ENCODE peak calls at places on chromosomes 13 and 19, in ten cellular contexts. One of them, this sample, is unnamed.

GRCh38 chr13:41523396-41523795 is 66.0 kb downstream of the RGCC start:
- DNase-seq in astrocyte of the cerebellum: no peak
- DNase-seq in ACHN: no peak
- DNase-seq in brain microvascular endothelial cell: no peak
- DNase-seq in HFF-Myc: no peak
- DNase-seq in DMS153: no peak
- DNase-seq in fibroblast of the conjunctiva: no peak
- DNase-seq in IMR-90: no peak
- DNase-seq in PC-9: no peak
- DNase-seq in RPMI8226: no peak
- DNase-seq in this sample: no peak

GRCh38 chr19:56765107-56765506 is 75.4 kb downstream of the PEG3 start:
- DNase-seq in astrocyte of the cerebellum: no peak
- DNase-seq in ACHN: no peak
- DNase-seq in brain microvascular endothelial cell: peak; percentile 4
- DNase-seq in HFF-Myc: no peak
- DNase-seq in DMS153: no peak
- DNase-seq in fibroblast of the conjunctiva: no peak
- DNase-seq in IMR-90: no peak
- DNase-seq in PC-9: no peak
- DNase-seq in RPMI8226: peak; percentile 43
- DNase-seq in this sample: no peak

GRCh38 chr13:41326661-41327060 is 15.6 kb downstream of the NAA16 start:
- DNase-seq in astrocyte of the cerebellum: no peak
- DNase-seq in ACHN: no peak
- DNase-seq in brain microvascular endothelial cell: no peak
- DNase-seq in HFF-Myc: no peak
- DNase-seq in DMS153: no peak
- DNase-seq in fibroblast of the conjunctiva: no peak
- DNase-seq in IMR-90: no peak
- DNase-seq in PC-9: no peak
- DNase-seq in RPMI8226: no peak
- DNase-seq in this sample: no peak

GRCh38 chr19:58544591-58545285 is 874 bp downstream of the TRIM28 start:
- DNase-seq in astrocyte of the cerebellum: no peak
- DNase-seq in ACHN: peak; percentile 52
- DNase-seq in brain microvascular endothelial cell: no peak
- DNase-seq in HFF-Myc: no peak
- DNase-seq in DMS153: no peak
- DNase-seq in fibroblast of the conjunctiva: no peak
- DNase-seq in IMR-90: peak; percentile 47
- DNase-seq in PC-9: no peak
- DNase-seq in RPMI8226: peak; percentile 75
- DNase-seq in this sample: no peak

GRCh38 chr19:5036733-5037681 is 68.1 kb downstream of the KDM4B start:
- DNase-seq in astrocyte of the cerebellum: no peak
- DNase-seq in ACHN: no peak
- DNase-seq in brain microvascular endothelial cell: peak; percentile 68
- DNase-seq in HFF-Myc: no peak
- DNase-seq in DMS153: no peak
- DNase-seq in fibroblast of the conjunctiva: no peak
- DNase-seq in IMR-90: peak; percentile 72
- DNase-seq in PC-9: no peak
- DNase-seq in RPMI8226: no peak
- DNase-seq in this sample: no peak

GRCh38 chr19:28596561-28597071 is 616.3 kb downstream of the UQCRFS1 start:
- DNase-seq in astrocyte of the cerebellum: no peak
- DNase-seq in ACHN: no peak
- DNase-seq in brain microvascular endothelial cell: no peak
- DNase-seq in HFF-Myc: no peak
- DNase-seq in DMS153: peak; percentile 12
- DNase-seq in fibroblast of the conjunctiva: no peak
- DNase-seq in IMR-90: no peak
- DNase-seq in PC-9: no peak
- DNase-seq in RPMI8226: no peak
- DNase-seq in this sample: no peak

GRCh38 chr13:35953537-35954206 is 177.5 kb downstream of the DCLK1 start:
- DNase-seq in astrocyte of the cerebellum: peak; percentile 95
- DNase-seq in ACHN: peak; percentile 67
- DNase-seq in brain microvascular endothelial cell: peak; percentile 89
- DNase-seq in HFF-Myc: peak; percentile 87
- DNase-seq in DMS153: peak; percentile 99
- DNase-seq in fibroblast of the conjunctiva: peak; percentile 87
- DNase-seq in IMR-90: peak; percentile 94
- DNase-seq in PC-9: peak; percentile 12
- DNase-seq in RPMI8226: peak; percentile 3
- DNase-seq in this sample: no peak

GRCh38 chr13:43785166-43785680 is 1.5 kb downstream of the ENOX1 start:
- DNase-seq in astrocyte of the cerebellum: no peak
- DNase-seq in ACHN: no peak
- DNase-seq in brain microvascular endothelial cell: no peak
- DNase-seq in HFF-Myc: no peak
- DNase-seq in DMS153: no peak
- DNase-seq in fibroblast of the conjunctiva: no peak
- DNase-seq in IMR-90: peak; percentile 2
- DNase-seq in PC-9: no peak
- DNase-seq in RPMI8226: no peak
- DNase-seq in this sample: no peak

GRCh38 chr13:91158015-91158390 is 189.5 kb upstream of the MIR17HG start:
- DNase-seq in astrocyte of the cerebellum: no peak
- DNase-seq in ACHN: no peak
- DNase-seq in brain microvascular endothelial cell: no peak
- DNase-seq in HFF-Myc: no peak
- DNase-seq in DMS153: no peak
- DNase-seq in fibroblast of the conjunctiva: no peak
- DNase-seq in IMR-90: no peak
- DNase-seq in PC-9: no peak
- DNase-seq in RPMI8226: no peak
- DNase-seq in this sample: no peak

GRCh38 chr13:104389722-104390121 is 1323.5 kb upstream of the SLC10A2 start:
- DNase-seq in astrocyte of the cerebellum: no peak
- DNase-seq in ACHN: no peak
- DNase-seq in brain microvascular endothelial cell: peak; percentile 66
- DNase-seq in HFF-Myc: no peak
- DNase-seq in DMS153: no peak
- DNase-seq in fibroblast of the conjunctiva: peak; percentile 1
- DNase-seq in IMR-90: no peak
- DNase-seq in PC-9: no peak
- DNase-seq in RPMI8226: no peak
- DNase-seq in this sample: no peak

GRCh38 chr13:32824671-32825070 is 191.6 kb upstream of the KL start:
- DNase-seq in astrocyte of the cerebellum: peak; percentile 62
- DNase-seq in ACHN: peak; percentile 92
- DNase-seq in brain microvascular endothelial cell: peak; percentile 91
- DNase-seq in HFF-Myc: peak; percentile 81
- DNase-seq in DMS153: no peak
- DNase-seq in fibroblast of the conjunctiva: peak; percentile 35
- DNase-seq in IMR-90: peak; percentile 95
- DNase-seq in PC-9: peak; percentile 73
- DNase-seq in RPMI8226: no peak
- DNase-seq in this sample: no peak

GRCh38 chr13:99985886-99986527 is 4.4 kb downstream of the ZIC2 start:
- DNase-seq in astrocyte of the cerebellum: no peak
- DNase-seq in ACHN: no peak
- DNase-seq in brain microvascular endothelial cell: no peak
- DNase-seq in HFF-Myc: no peak
- DNase-seq in DMS153: no peak
- DNase-seq in fibroblast of the conjunctiva: no peak
- DNase-seq in IMR-90: no peak
- DNase-seq in PC-9: no peak
- DNase-seq in RPMI8226: no peak
- DNase-seq in this sample: no peak

GRCh38 chr13:44870456-44870929 is 118.8 kb downstream of the NUFIP1 start:
- DNase-seq in astrocyte of the cerebellum: no peak
- DNase-seq in ACHN: no peak
- DNase-seq in brain microvascular endothelial cell: no peak
- DNase-seq in HFF-Myc: no peak
- DNase-seq in DMS153: peak; percentile 58
- DNase-seq in fibroblast of the conjunctiva: no peak
- DNase-seq in IMR-90: no peak
- DNase-seq in PC-9: peak; percentile 21
- DNase-seq in RPMI8226: no peak
- DNase-seq in this sample: no peak

GRCh38 chr13:30745917-30746686 is 10.8 kb downstream of the ALOX5AP start:
- DNase-seq in astrocyte of the cerebellum: no peak
- DNase-seq in ACHN: no peak
- DNase-seq in brain microvascular endothelial cell: no peak
- DNase-seq in HFF-Myc: no peak
- DNase-seq in DMS153: no peak
- DNase-seq in fibroblast of the conjunctiva: no peak
- DNase-seq in IMR-90: no peak
- DNase-seq in PC-9: no peak
- DNase-seq in RPMI8226: no peak
- DNase-seq in this sample: no peak

GRCh38 chr19:42114412-42114811 is 17.8 kb downstream of the POU2F2 start:
- DNase-seq in astrocyte of the cerebellum: no peak
- DNase-seq in ACHN: peak; percentile 32
- DNase-seq in brain microvascular endothelial cell: no peak
- DNase-seq in HFF-Myc: no peak
- DNase-seq in DMS153: peak; percentile 89
- DNase-seq in fibroblast of the conjunctiva: no peak
- DNase-seq in IMR-90: no peak
- DNase-seq in PC-9: no peak
- DNase-seq in RPMI8226: peak; percentile 75
- DNase-seq in this sample: no peak

GRCh38 chr19:899363-900301 is 6.3 kb downstream of the RNU6-9 start:
- DNase-seq in astrocyte of the cerebellum: no peak
- DNase-seq in ACHN: no peak
- DNase-seq in brain microvascular endothelial cell: no peak
- DNase-seq in HFF-Myc: no peak
- DNase-seq in DMS153: no peak
- DNase-seq in fibroblast of the conjunctiva: no peak
- DNase-seq in IMR-90: no peak
- DNase-seq in PC-9: no peak
- DNase-seq in RPMI8226: no peak
- DNase-seq in this sample: no peak

GRCh38 chr19:30336290-30336689 is 35.9 kb upstream of the ZNF536 start:
- DNase-seq in astrocyte of the cerebellum: no peak
- DNase-seq in ACHN: no peak
- DNase-seq in brain microvascular endothelial cell: no peak
- DNase-seq in HFF-Myc: no peak
- DNase-seq in DMS153: no peak
- DNase-seq in fibroblast of the conjunctiva: no peak
- DNase-seq in IMR-90: no peak
- DNase-seq in PC-9: no peak
- DNase-seq in RPMI8226: no peak
- DNase-seq in this sample: no peak

GRCh38 chr13:52348081-52348480 is 57.9 kb downstream of the THSD1 start:
- DNase-seq in astrocyte of the cerebellum: peak; percentile 80
- DNase-seq in ACHN: peak; percentile 90
- DNase-seq in brain microvascular endothelial cell: peak; percentile 82
- DNase-seq in HFF-Myc: peak; percentile 67
- DNase-seq in DMS153: no peak
- DNase-seq in fibroblast of the conjunctiva: peak; percentile 53
- DNase-seq in IMR-90: peak; percentile 88
- DNase-seq in PC-9: no peak
- DNase-seq in RPMI8226: no peak
- DNase-seq in this sample: no peak

GRCh38 chr19:32702010-32702409 is 10.4 kb downstream of the NUDT19 start:
- DNase-seq in astrocyte of the cerebellum: no peak
- DNase-seq in ACHN: no peak
- DNase-seq in brain microvascular endothelial cell: no peak
- DNase-seq in HFF-Myc: no peak
- DNase-seq in DMS153: peak; percentile 38
- DNase-seq in fibroblast of the conjunctiva: no peak
- DNase-seq in IMR-90: no peak
- DNase-seq in PC-9: no peak
- DNase-seq in RPMI8226: no peak
- DNase-seq in this sample: no peak

GRCh38 chr13:85028035-85028434 is 771.2 kb downstream of the SLITRK6 start:
- DNase-seq in astrocyte of the cerebellum: no peak
- DNase-seq in ACHN: no peak
- DNase-seq in brain microvascular endothelial cell: no peak
- DNase-seq in HFF-Myc: no peak
- DNase-seq in DMS153: no peak
- DNase-seq in fibroblast of the conjunctiva: no peak
- DNase-seq in IMR-90: no peak
- DNase-seq in PC-9: no peak
- DNase-seq in RPMI8226: no peak
- DNase-seq in this sample: no peak

GRCh38 chr13:30846311-30846710 is 59.8 kb upstream of the MEDAG start:
- DNase-seq in astrocyte of the cerebellum: no peak
- DNase-seq in ACHN: no peak
- DNase-seq in brain microvascular endothelial cell: no peak
- DNase-seq in HFF-Myc: no peak
- DNase-seq in DMS153: no peak
- DNase-seq in fibroblast of the conjunctiva: no peak
- DNase-seq in IMR-90: peak; percentile 49
- DNase-seq in PC-9: no peak
- DNase-seq in RPMI8226: no peak
- DNase-seq in this sample: no peak

GRCh38 chr19:40565910-40566495 is 10.7 kb upstream of the SHKBP1 start:
- DNase-seq in astrocyte of the cerebellum: no peak
- DNase-seq in ACHN: no peak
- DNase-seq in brain microvascular endothelial cell: no peak
- DNase-seq in HFF-Myc: no peak
- DNase-seq in DMS153: no peak
- DNase-seq in fibroblast of the conjunctiva: no peak
- DNase-seq in IMR-90: no peak
- DNase-seq in PC-9: no peak
- DNase-seq in RPMI8226: no peak
- DNase-seq in this sample: no peak

GRCh38 chr13:69324109-69324886 is 783.3 kb upstream of the ATXN8OS start:
- DNase-seq in astrocyte of the cerebellum: no peak
- DNase-seq in ACHN: peak; percentile 46
- DNase-seq in brain microvascular endothelial cell: no peak
- DNase-seq in HFF-Myc: no peak
- DNase-seq in DMS153: peak; percentile 23
- DNase-seq in fibroblast of the conjunctiva: peak; percentile 3
- DNase-seq in IMR-90: no peak
- DNase-seq in PC-9: no peak
- DNase-seq in RPMI8226: peak; percentile 27
- DNase-seq in this sample: no peak

GRCh38 chr13:46553521-46553885 is 533 bp downstream of the LRCH1 start:
- DNase-seq in astrocyte of the cerebellum: no peak
- DNase-seq in ACHN: no peak
- DNase-seq in brain microvascular endothelial cell: no peak
- DNase-seq in HFF-Myc: no peak
- DNase-seq in DMS153: no peak
- DNase-seq in fibroblast of the conjunctiva: no peak
- DNase-seq in IMR-90: no peak
- DNase-seq in PC-9: no peak
- DNase-seq in RPMI8226: no peak
- DNase-seq in this sample: no peak

GRCh38 chr13:77697208-77698103 is at the start of gene SLAIN1:
- DNase-seq in astrocyte of the cerebellum: peak; percentile 26
- DNase-seq in ACHN: peak; percentile 71
- DNase-seq in brain microvascular endothelial cell: peak; percentile 16
- DNase-seq in HFF-Myc: no peak
- DNase-seq in DMS153: peak; percentile 75
- DNase-seq in fibroblast of the conjunctiva: no peak
- DNase-seq in IMR-90: peak; percentile 5
- DNase-seq in PC-9: peak; percentile 65
- DNase-seq in RPMI8226: peak; percentile 57
- DNase-seq in this sample: peak; percentile 82

GRCh38 chr19:480016-480855 is 16.1 kb upstream of the MADCAM1 start:
- DNase-seq in astrocyte of the cerebellum: no peak
- DNase-seq in ACHN: peak; percentile 72
- DNase-seq in brain microvascular endothelial cell: peak; percentile 58
- DNase-seq in HFF-Myc: no peak
- DNase-seq in DMS153: no peak
- DNase-seq in fibroblast of the conjunctiva: no peak
- DNase-seq in IMR-90: no peak
- DNase-seq in PC-9: peak; percentile 41
- DNase-seq in RPMI8226: no peak
- DNase-seq in this sample: no peak

GRCh38 chr19:4844348-4845179 is 13.1 kb upstream of the TICAM1 start:
- DNase-seq in astrocyte of the cerebellum: no peak
- DNase-seq in ACHN: peak; percentile 79
- DNase-seq in brain microvascular endothelial cell: no peak
- DNase-seq in HFF-Myc: no peak
- DNase-seq in DMS153: no peak
- DNase-seq in fibroblast of the conjunctiva: peak; percentile 52
- DNase-seq in IMR-90: peak; percentile 25
- DNase-seq in PC-9: no peak
- DNase-seq in RPMI8226: no peak
- DNase-seq in this sample: no peak

GRCh38 chr13:76067850-76068249 is 431.7 kb downstream of the LMO7 start:
- DNase-seq in astrocyte of the cerebellum: no peak
- DNase-seq in ACHN: no peak
- DNase-seq in brain microvascular endothelial cell: no peak
- DNase-seq in HFF-Myc: no peak
- DNase-seq in DMS153: no peak
- DNase-seq in fibroblast of the conjunctiva: no peak
- DNase-seq in IMR-90: no peak
- DNase-seq in PC-9: no peak
- DNase-seq in RPMI8226: no peak
- DNase-seq in this sample: no peak

This sample was measured in effector memory CD8-positive, alpha-beta T cell.